ENCODE peak calls at places on chromosome 5, in six cellular contexts. I is WTC11, P is HCT116, G is HEK293T, X is K562, Z is H1. L is an unnamed sample.
A peak's percentile ranks its signal among the peaks of the same experiment; 100 is the strongest.

GRCh38 chr5:122126711-122127385 is 2.5 kb upstream of the ZNF474 start:
- DNase-seq in I (no peak), Z (no peak), G (no peak), X (no peak), P (no peak), L (no peak)

GRCh38 chr5:169548315-169548714 is 35.3 kb upstream of the SPDL1 start:
- DNase-seq in G (peak; percentile 26), X (no peak), I (no peak), P (no peak), Z (no peak), L (peak; percentile 5)

GRCh38 chr5:151094054-151094858 is 13.4 kb upstream of the TNIP1 start:
- DNase-seq in G (no peak), X (no peak), Z (no peak), P (no peak), I (no peak), L (no peak)

GRCh38 chr5:34881246-34881645 is 34.1 kb downstream of the RAD1 start:
- DNase-seq in I (no peak), G (no peak), P (no peak), Z (no peak), X (no peak), L (no peak)

GRCh38 chr5:135269828-135270545 is 129.0 kb downstream of the MACROH2A1 start:
- DNase-seq in I (no peak), Z (no peak), X (no peak), G (peak; percentile 57), P (no peak), L (no peak)

GRCh38 chr5:132788508-132788907 is 11.5 kb upstream of the SEPTIN8 start:
- DNase-seq in P (no peak), G (no peak), I (no peak), Z (peak; percentile 26), X (no peak), L (no peak)

GRCh38 chr5:135154197-135154596 is 120.2 kb upstream of the PITX1 start:
- DNase-seq in X (no peak), I (no peak), G (no peak), Z (no peak), P (no peak), L (peak; percentile 77)

GRCh38 chr5:131821221-131821620 is 24.4 kb upstream of the FNIP1 start:
- DNase-seq in Z (no peak), X (no peak), P (no peak), I (no peak), G (no peak), L (no peak)

GRCh38 chr5:142317173-142317572 is 7.6 kb downstream of the SPRY4 start:
- DNase-seq in X (no peak), G (no peak), I (no peak), P (no peak), Z (no peak), L (no peak)

GRCh38 chr5:51860532-51861018 is 477.3 kb downstream of the ISL1 start:
- DNase-seq in Z (no peak), I (no peak), G (peak; percentile 12), P (peak; percentile 2), X (no peak), L (no peak)

GRCh38 chr5:169083394-169084018 is 217.4 kb downstream of the SLIT3 start:
- DNase-seq in Z (no peak), I (no peak), X (no peak), G (no peak), P (no peak), L (peak; percentile 33)

GRCh38 chr5:141192110-141192725 is at the start of gene PCDHB10:
- DNase-seq in G (peak; percentile 17), Z (peak; percentile 92), I (peak; percentile 89), P (peak; percentile 32), X (peak; percentile 32), L (peak; percentile 9)

GRCh38 chr5:67770431-67771025 is 445.0 kb upstream of the PIK3R1 start:
- DNase-seq in X (no peak), G (no peak), Z (no peak), I (no peak), P (no peak), L (peak; percentile 98)

GRCh38 chr5:65018763-65019162 is 250.0 kb downstream of the CWC27 start:
- DNase-seq in X (no peak), Z (no peak), G (no peak), I (no peak), P (no peak), L (no peak)

GRCh38 chr5:73299665-73300435 is 126.9 kb downstream of the TMEM174 start:
- DNase-seq in P (no peak), I (peak; percentile 55), G (no peak), Z (peak; percentile 73), X (no peak), L (no peak)

GRCh38 chr5:1521671-1522600 is 1.8 kb downstream of the LPCAT1 start:
- DNase-seq in X (peak; percentile 32), G (peak; percentile 36), P (no peak), I (peak; percentile 36), Z (peak; percentile 53), L (peak; percentile 21)

GRCh38 chr5:9932770-9933169 is 302.6 kb upstream of the TAS2R1 start:
- DNase-seq in Z (no peak), I (no peak), P (peak; percentile 1), X (no peak), G (no peak), L (no peak)

GRCh38 chr5:178057839-178058238 is 55.5 kb upstream of the N4BP3 start:
- DNase-seq in I (no peak), G (no peak), Z (no peak), P (no peak), X (no peak), L (no peak)

GRCh38 chr5:39076757-39077475 is 2.7 kb upstream of the RICTOR start:
- DNase-seq in I (no peak), Z (no peak), X (no peak), P (no peak), G (no peak), L (no peak)

GRCh38 chr5:169044982-169045381 is 256.0 kb downstream of the SLIT3 start:
- DNase-seq in P (no peak), Z (no peak), G (no peak), I (no peak), X (no peak), L (no peak)

GRCh38 chr5:17105744-17106450 is 111.5 kb upstream of the BASP1 start:
- DNase-seq in P (no peak), X (no peak), G (no peak), I (no peak), Z (no peak), L (no peak)

GRCh38 chr5:87403899-87404298 is 8.8 kb downstream of the CCNH start:
- DNase-seq in G (no peak), P (no peak), X (no peak), I (no peak), Z (no peak), L (no peak)

GRCh38 chr5:169064093-169064492 is 236.8 kb downstream of the SLIT3 start:
- DNase-seq in G (no peak), X (no peak), Z (no peak), I (no peak), P (no peak), L (no peak)

GRCh38 chr5:92574023-92574422 is 1007.0 kb downstream of the NR2F1-AS1 start:
- DNase-seq in P (no peak), Z (no peak), X (no peak), G (no peak), I (no peak), L (no peak)
- TF ChIP-seq SP1 in P (no peak), Z (no peak), X (no peak), G (no peak), I (no peak), L (no peak)

GRCh38 chr5:161847447-161847846 is 473 bp upstream of the GABRA1 start:
- DNase-seq in G (no peak), Z (peak; percentile 45), P (no peak), X (no peak), I (no peak), L (no peak)
- TF ChIP-seq SP1 in G (no peak), Z (no peak), P (no peak), X (no peak), I (no peak), L (no peak)

GRCh38 chr5:154734670-154735248 is 20.4 kb upstream of the LARP1 start:
- DNase-seq in P (no peak), G (no peak), Z (no peak), I (no peak), X (no peak), L (no peak)

GRCh38 chr5:154728884-154729283 is 26.3 kb upstream of the LARP1 start:
- DNase-seq in I (no peak), P (no peak), X (no peak), Z (no peak), G (no peak), L (no peak)

GRCh38 chr5:154727361-154727760 is 27.8 kb upstream of the LARP1 start:
- DNase-seq in G (no peak), X (no peak), P (no peak), I (no peak), Z (no peak), L (no peak)

GRCh38 chr5:154729613-154730012 is 25.6 kb upstream of the LARP1 start:
- DNase-seq in G (no peak), I (no peak), Z (no peak), X (no peak), P (no peak), L (peak; percentile 82)

DNA sequence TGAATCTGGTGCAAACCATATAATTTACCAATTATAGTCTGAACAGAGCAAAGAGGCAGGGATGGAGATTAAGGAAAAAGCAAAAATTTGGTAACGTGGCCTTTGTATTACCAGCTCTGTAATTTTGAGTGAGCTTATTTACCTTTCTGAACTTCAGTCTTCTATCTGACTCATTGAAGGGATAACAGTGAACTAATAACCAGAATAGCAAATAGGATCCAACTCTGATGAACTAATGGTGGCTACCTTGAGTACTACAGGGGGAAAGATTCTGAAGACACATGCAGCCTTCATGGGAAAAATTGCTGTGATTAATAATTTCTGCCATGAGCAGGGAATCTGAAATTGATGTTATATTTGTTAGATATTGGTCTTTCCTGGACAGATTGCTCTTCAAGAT is 23.0 kb upstream of the LARP1 start:
- DNase-seq in G (no peak), Z (no peak), X (no peak), P (no peak), I (no peak), L (peak; percentile 66)
- TF ChIP-seq SP1 in G (no peak), Z (no peak), X (no peak), P (no peak), I (no peak), L (no peak)

GRCh38 chr5:63860379-63860778 is 101.9 kb downstream of the HTR1A start:
- DNase-seq in Z (no peak), G (no peak), I (no peak), X (no peak), P (no peak), L (no peak)
- TF ChIP-seq SP1 in Z (no peak), G (no peak), I (no peak), X (no peak), P (no peak), L (no peak)